ENCODE peak calls at places on chromosomes 2 and 18, in seven cellular contexts. One of them, this sample, is unnamed. For H3K9me3 and H3K4me1, the result is how much of the 10 kb centered on the place peaks cover.

GRCh38 chr18:49020129-49020528 is 69.4 kb upstream of the SMAD7 start:
- DNase-seq in MM.1S: no peak
- DNase-seq in ovary: no peak
- DNase-seq in neural progenitor cell: no peak
- DNase-seq in fibroblast of lung: no peak
- DNase-seq in IMR-90: no peak
- DNase-seq in sigmoid colon: no peak
- DNase-seq in this sample: no peak

GRCh38 chr2:23557455-23557854 is 172.5 kb downstream of the KLHL29 start:
- DNase-seq in MM.1S: no peak
- DNase-seq in fibroblast of lung: no peak
- DNase-seq in neural progenitor cell: no peak
- DNase-seq in IMR-90: no peak
- DNase-seq in sigmoid colon: no peak
- DNase-seq in ovary: no peak
- DNase-seq in this sample: no peak

GRCh38 chr2:195575879-195576391 is 81.1 kb upstream of the SLC39A10 start:
- DNase-seq in fibroblast of lung: peak
- DNase-seq in IMR-90: peak
- DNase-seq in MM.1S: peak
- DNase-seq in ovary: no peak
- DNase-seq in neural progenitor cell: peak
- DNase-seq in sigmoid colon: no peak
- DNase-seq in this sample: peak

GRCh38 chr2:30410217-30410616 is 36.8 kb upstream of the LCLAT1 start:
- DNase-seq in fibroblast of lung: peak
- DNase-seq in sigmoid colon: no peak
- DNase-seq in neural progenitor cell: no peak
- DNase-seq in IMR-90: peak
- DNase-seq in ovary: no peak
- DNase-seq in MM.1S: no peak
- DNase-seq in this sample: no peak

GRCh38 chr2:230447455-230448451 is 31.8 kb downstream of the SP100 start:
- DNase-seq in neural progenitor cell: no peak
- DNase-seq in fibroblast of lung: no peak
- DNase-seq in MM.1S: peak
- DNase-seq in sigmoid colon: no peak
- DNase-seq in IMR-90: no peak
- DNase-seq in ovary: no peak
- DNase-seq in this sample: no peak

GRCh38 chr18:22170421-22171262 is 1.3 kb downstream of the GATA6 start:
- DNase-seq in IMR-90: peak
- DNase-seq in sigmoid colon: peak
- DNase-seq in fibroblast of lung: peak
- DNase-seq in neural progenitor cell: peak
- DNase-seq in ovary: peak
- DNase-seq in MM.1S: no peak
- DNase-seq in this sample: peak

GRCh38 chr2:208573559-208573958 is 167.0 kb downstream of the PTH2R start:
- DNase-seq in MM.1S: no peak
- DNase-seq in IMR-90: no peak
- DNase-seq in fibroblast of lung: no peak
- DNase-seq in neural progenitor cell: no peak
- DNase-seq in ovary: no peak
- DNase-seq in sigmoid colon: no peak
- DNase-seq in this sample: peak

GRCh38 chr2:118644190-118644589 is 203.3 kb downstream of the EN1 start:
- DNase-seq in MM.1S: no peak
- DNase-seq in neural progenitor cell: peak
- DNase-seq in fibroblast of lung: no peak
- DNase-seq in IMR-90: no peak
- DNase-seq in ovary: no peak
- DNase-seq in sigmoid colon: no peak
- DNase-seq in this sample: no peak

GRCh38 chr18:75405341-75405740 is 22.2 kb downstream of the SMIM21 start:
- DNase-seq in MM.1S: no peak
- DNase-seq in neural progenitor cell: no peak
- DNase-seq in ovary: no peak
- DNase-seq in fibroblast of lung: peak
- DNase-seq in IMR-90: peak
- DNase-seq in sigmoid colon: no peak
- DNase-seq in this sample: no peak

GRCh38 chr2:68251855-68252406 is 401 bp downstream of the PPP3R1 start:
- DNase-seq in MM.1S: peak
- DNase-seq in IMR-90: no peak
- DNase-seq in sigmoid colon: peak
- DNase-seq in ovary: peak
- DNase-seq in fibroblast of lung: no peak
- DNase-seq in neural progenitor cell: peak
- DNase-seq in this sample: peak

GRCh38 chr18:328928-329327 is 61.1 kb upstream of the THOC1 start:
- DNase-seq in ovary: no peak
- DNase-seq in MM.1S: no peak
- DNase-seq in sigmoid colon: no peak
- DNase-seq in IMR-90: no peak
- DNase-seq in neural progenitor cell: no peak
- DNase-seq in fibroblast of lung: no peak
- DNase-seq in this sample: no peak
- H3K9me3 ChIP-seq in ovary: under half
- H3K9me3 ChIP-seq in MM.1S: under half
- H3K9me3 ChIP-seq in sigmoid colon: under half
- H3K9me3 ChIP-seq in IMR-90: under half
- H3K9me3 ChIP-seq in neural progenitor cell: under half
- H3K9me3 ChIP-seq in fibroblast of lung: under half
- H3K9me3 ChIP-seq in this sample: under half

GRCh38 chr2:101520246-101520645 is 45.3 kb upstream of the RFX8 start:
- DNase-seq in MM.1S: no peak
- DNase-seq in fibroblast of lung: peak
- DNase-seq in sigmoid colon: no peak
- DNase-seq in IMR-90: peak
- DNase-seq in ovary: no peak
- DNase-seq in neural progenitor cell: no peak
- DNase-seq in this sample: no peak
- H3K27ac ChIP-seq in MM.1S: no peak
- H3K27ac ChIP-seq in fibroblast of lung: peak
- H3K27ac ChIP-seq in sigmoid colon: no peak
- H3K27ac ChIP-seq in IMR-90: peak
- H3K27ac ChIP-seq in ovary: no peak
- H3K27ac ChIP-seq in neural progenitor cell: no peak
- H3K27ac ChIP-seq in this sample: no peak

GRCh38 chr2:20184067-20184938 is 40.6 kb downstream of the SDC1 start:
- DNase-seq in neural progenitor cell: no peak
- DNase-seq in sigmoid colon: no peak
- DNase-seq in fibroblast of lung: peak
- DNase-seq in IMR-90: peak
- DNase-seq in MM.1S: no peak
- DNase-seq in ovary: no peak
- DNase-seq in this sample: no peak
- H3K4me1 ChIP-seq in neural progenitor cell: under half
- H3K4me1 ChIP-seq in sigmoid colon: under half
- H3K4me1 ChIP-seq in fibroblast of lung: under half
- H3K4me1 ChIP-seq in IMR-90: under half
- H3K4me1 ChIP-seq in MM.1S: under half
- H3K4me1 ChIP-seq in ovary: under half
- H3K4me1 ChIP-seq in this sample: under half

GRCh38 chr2:120653871-120654270 is 81.8 kb upstream of the GLI2 start:
- DNase-seq in MM.1S: no peak
- DNase-seq in neural progenitor cell: no peak
- DNase-seq in sigmoid colon: no peak
- DNase-seq in fibroblast of lung: no peak
- DNase-seq in IMR-90: no peak
- DNase-seq in ovary: no peak
- DNase-seq in this sample: no peak

GRCh38 chr2:120651818-120652217 is 83.8 kb upstream of the GLI2 start:
- DNase-seq in sigmoid colon: no peak
- DNase-seq in MM.1S: no peak
- DNase-seq in IMR-90: no peak
- DNase-seq in neural progenitor cell: no peak
- DNase-seq in ovary: no peak
- DNase-seq in fibroblast of lung: no peak
- DNase-seq in this sample: no peak

GRCh38 chr2:120656273-120656960 is 79.3 kb upstream of the GLI2 start:
- DNase-seq in sigmoid colon: no peak
- DNase-seq in fibroblast of lung: peak
- DNase-seq in MM.1S: no peak
- DNase-seq in ovary: no peak
- DNase-seq in IMR-90: no peak
- DNase-seq in neural progenitor cell: no peak
- DNase-seq in this sample: no peak

GRCh38 chr2:120653026-120653425 is 82.6 kb upstream of the GLI2 start:
- DNase-seq in IMR-90: peak
- DNase-seq in ovary: no peak
- DNase-seq in neural progenitor cell: no peak
- DNase-seq in sigmoid colon: no peak
- DNase-seq in MM.1S: no peak
- DNase-seq in fibroblast of lung: peak
- DNase-seq in this sample: no peak

DNA sequence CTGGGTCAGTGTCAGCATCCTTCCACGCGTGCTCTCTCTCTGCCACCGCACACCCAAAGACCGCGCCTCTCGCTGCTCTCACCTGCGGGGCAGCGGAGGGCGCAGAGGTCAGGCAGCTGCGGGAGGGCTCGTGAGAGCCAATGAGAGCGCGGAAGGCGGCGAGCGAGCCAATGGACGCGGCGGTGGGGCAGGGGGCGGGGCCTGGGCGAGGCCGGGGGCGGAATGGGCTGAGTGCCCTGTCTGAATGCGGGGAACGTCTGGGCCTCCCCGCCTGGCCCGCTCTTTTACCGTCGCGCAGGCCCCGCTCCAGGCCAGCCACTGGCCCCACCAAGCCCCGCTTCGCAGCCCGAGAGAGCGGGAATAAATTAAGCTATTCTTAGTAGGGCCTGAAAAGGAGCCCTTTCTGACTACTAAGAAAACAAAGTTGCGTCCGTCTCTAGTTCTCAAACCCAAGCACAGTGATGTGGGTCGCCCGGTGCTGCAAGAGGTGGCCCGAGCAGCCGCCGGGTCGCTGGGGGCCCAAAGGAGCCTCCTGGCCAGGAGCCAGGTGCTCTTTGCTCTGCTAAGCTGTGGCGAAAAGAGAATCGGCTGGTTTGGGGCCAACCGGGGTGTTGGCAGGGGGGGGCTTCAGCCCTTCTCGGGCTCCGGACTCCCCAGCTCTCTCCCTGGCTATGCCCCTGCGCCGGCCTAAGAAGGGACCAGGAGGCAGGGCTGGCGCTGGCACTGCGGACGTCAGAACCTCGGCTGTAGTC is 81.1 kb upstream of the GLI2 start:
- DNase-seq in MM.1S: no peak
- DNase-seq in ovary: no peak
- DNase-seq in fibroblast of lung: no peak
- DNase-seq in neural progenitor cell: peak
- DNase-seq in sigmoid colon: no peak
- DNase-seq in IMR-90: no peak
- DNase-seq in this sample: no peak
- H3K9me3 ChIP-seq in MM.1S: under half
- H3K9me3 ChIP-seq in ovary: under half
- H3K9me3 ChIP-seq in fibroblast of lung: under half
- H3K9me3 ChIP-seq in neural progenitor cell: under half
- H3K9me3 ChIP-seq in sigmoid colon: under half
- H3K9me3 ChIP-seq in IMR-90: under half
- H3K9me3 ChIP-seq in this sample: under half

GRCh38 chr2:109266998-109267854 is 138.2 kb downstream of the SH3RF3 start:
- DNase-seq in MM.1S: no peak
- DNase-seq in ovary: no peak
- DNase-seq in neural progenitor cell: peak
- DNase-seq in sigmoid colon: peak
- DNase-seq in IMR-90: no peak
- DNase-seq in fibroblast of lung: no peak
- DNase-seq in this sample: no peak
- H3K27ac ChIP-seq in MM.1S: no peak
- H3K27ac ChIP-seq in ovary: no peak
- H3K27ac ChIP-seq in neural progenitor cell: no peak
- H3K27ac ChIP-seq in sigmoid colon: peak
- H3K27ac ChIP-seq in IMR-90: no peak
- H3K27ac ChIP-seq in fibroblast of lung: no peak
- H3K27ac ChIP-seq in this sample: peak

DNA sequence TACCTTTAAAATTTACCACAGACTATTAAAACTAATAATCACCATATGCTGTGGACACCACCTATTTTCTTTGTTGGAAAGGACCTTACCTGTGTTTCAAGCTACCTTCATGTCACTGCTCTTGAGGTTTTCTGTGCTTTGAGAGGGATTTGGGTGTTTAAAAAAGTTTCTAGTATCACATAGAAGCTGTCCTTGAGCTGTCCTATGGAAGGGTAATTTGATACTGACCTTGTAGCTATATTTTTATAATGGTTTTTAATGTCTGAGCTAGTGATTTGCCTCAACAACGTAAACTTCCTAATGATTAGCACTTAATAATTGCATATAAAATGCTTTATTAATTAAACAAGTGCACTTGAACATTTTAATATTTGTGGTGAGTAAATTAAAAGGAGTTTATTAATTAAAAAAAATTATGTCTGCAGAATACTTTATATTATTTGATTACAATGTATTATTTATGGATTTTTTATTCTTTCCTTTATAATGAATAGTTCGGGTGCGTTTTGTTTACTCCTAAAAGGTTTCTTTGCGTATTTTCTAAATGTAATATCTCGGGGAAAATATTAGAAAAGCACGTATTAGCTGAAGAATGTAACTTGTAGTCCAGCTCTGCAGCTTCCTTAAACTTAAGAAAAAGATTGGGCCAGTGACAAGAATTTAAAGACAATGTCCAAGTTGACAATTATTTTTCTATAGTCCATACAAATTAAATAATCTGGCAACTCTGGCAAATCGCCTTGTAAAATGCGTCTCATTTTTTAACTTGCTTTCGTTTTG is 2.3 kb downstream of the HOXD8 start:
- DNase-seq in sigmoid colon: no peak
- DNase-seq in ovary: no peak
- DNase-seq in neural progenitor cell: no peak
- DNase-seq in fibroblast of lung: no peak
- DNase-seq in IMR-90: no peak
- DNase-seq in MM.1S: no peak
- DNase-seq in this sample: no peak
- H3K4me1 ChIP-seq in sigmoid colon: half or more
- H3K4me1 ChIP-seq in ovary: under half
- H3K4me1 ChIP-seq in neural progenitor cell: under half
- H3K4me1 ChIP-seq in fibroblast of lung: under half
- H3K4me1 ChIP-seq in IMR-90: under half
- H3K4me1 ChIP-seq in MM.1S: under half
- H3K4me1 ChIP-seq in this sample: under half